ENCODE peak calls at places on chromosome 18, in nine cellular contexts. One of them, this sample, is unnamed. For H3K4me1, the result is how much of the 10 kb centered on the place peaks cover.

GRCh38 chr18:63924551-63924950 is 16.8 kb downstream of the SERPINB10 start:
- DNase-seq in CD4-positive, CD25-positive, alpha-beta regulatory T cell: no peak
- DNase-seq in CD4-positive, alpha-beta memory T cell: no peak
- DNase-seq in CD8-positive, alpha-beta memory T cell: no peak
- DNase-seq in psoas muscle: no peak
- DNase-seq in left lung: no peak
- DNase-seq in lower lobe of right lung: no peak
- DNase-seq in heart right ventricle: no peak
- DNase-seq in A549: no peak
- DNase-seq in this sample: no peak

GRCh38 chr18:27583466-27583865 is 398.4 kb upstream of the CHST9 start:
- DNase-seq in CD4-positive, CD25-positive, alpha-beta regulatory T cell: no peak
- DNase-seq in CD4-positive, alpha-beta memory T cell: no peak
- DNase-seq in CD8-positive, alpha-beta memory T cell: no peak
- DNase-seq in psoas muscle: no peak
- DNase-seq in left lung: no peak
- DNase-seq in lower lobe of right lung: no peak
- DNase-seq in heart right ventricle: no peak
- DNase-seq in A549: no peak
- DNase-seq in this sample: no peak

GRCh38 chr18:44882163-44882881 is 201.6 kb downstream of the SETBP1 start:
- DNase-seq in CD4-positive, CD25-positive, alpha-beta regulatory T cell: no peak
- DNase-seq in CD4-positive, alpha-beta memory T cell: no peak
- DNase-seq in CD8-positive, alpha-beta memory T cell: no peak
- DNase-seq in psoas muscle: no peak
- DNase-seq in left lung: no peak
- DNase-seq in lower lobe of right lung: no peak
- DNase-seq in heart right ventricle: peak
- DNase-seq in A549: no peak
- DNase-seq in this sample: peak

GRCh38 chr18:63982361-63982760 is 12.5 kb downstream of the SERPINB8 start:
- DNase-seq in CD4-positive, CD25-positive, alpha-beta regulatory T cell: no peak
- DNase-seq in CD4-positive, alpha-beta memory T cell: no peak
- DNase-seq in CD8-positive, alpha-beta memory T cell: no peak
- DNase-seq in psoas muscle: no peak
- DNase-seq in left lung: no peak
- DNase-seq in lower lobe of right lung: no peak
- DNase-seq in heart right ventricle: no peak
- DNase-seq in A549: no peak
- DNase-seq in this sample: no peak

GRCh38 chr18:10405014-10405493 is 49.4 kb upstream of the APCDD1 start:
- DNase-seq in CD4-positive, CD25-positive, alpha-beta regulatory T cell: no peak
- DNase-seq in CD4-positive, alpha-beta memory T cell: no peak
- DNase-seq in CD8-positive, alpha-beta memory T cell: no peak
- DNase-seq in psoas muscle: no peak
- DNase-seq in left lung: no peak
- DNase-seq in lower lobe of right lung: no peak
- DNase-seq in heart right ventricle: no peak
- DNase-seq in A549: no peak
- DNase-seq in this sample: peak

GRCh38 chr18:22713511-22713910 is 219.6 kb upstream of the RBBP8 start:
- DNase-seq in CD4-positive, CD25-positive, alpha-beta regulatory T cell: no peak
- DNase-seq in CD4-positive, alpha-beta memory T cell: no peak
- DNase-seq in CD8-positive, alpha-beta memory T cell: no peak
- DNase-seq in psoas muscle: no peak
- DNase-seq in left lung: no peak
- DNase-seq in lower lobe of right lung: no peak
- DNase-seq in heart right ventricle: no peak
- DNase-seq in A549: no peak
- DNase-seq in this sample: no peak

GRCh38 chr18:80198994-80199748 is 48.1 kb downstream of the PARD6G start:
- DNase-seq in CD4-positive, CD25-positive, alpha-beta regulatory T cell: no peak
- DNase-seq in CD4-positive, alpha-beta memory T cell: no peak
- DNase-seq in CD8-positive, alpha-beta memory T cell: no peak
- DNase-seq in psoas muscle: no peak
- DNase-seq in left lung: no peak
- DNase-seq in lower lobe of right lung: no peak
- DNase-seq in heart right ventricle: no peak
- DNase-seq in A549: no peak
- DNase-seq in this sample: no peak

GRCh38 chr18:42155024-42155423 is 200.0 kb downstream of the PIK3C3 start:
- DNase-seq in CD4-positive, CD25-positive, alpha-beta regulatory T cell: no peak
- DNase-seq in CD4-positive, alpha-beta memory T cell: no peak
- DNase-seq in CD8-positive, alpha-beta memory T cell: no peak
- DNase-seq in psoas muscle: no peak
- DNase-seq in left lung: no peak
- DNase-seq in lower lobe of right lung: no peak
- DNase-seq in heart right ventricle: no peak
- DNase-seq in A549: no peak
- DNase-seq in this sample: no peak

GRCh38 chr18:50044402-50044801 is 150.5 kb downstream of the MYO5B start:
- DNase-seq in CD4-positive, CD25-positive, alpha-beta regulatory T cell: no peak
- DNase-seq in CD4-positive, alpha-beta memory T cell: no peak
- DNase-seq in CD8-positive, alpha-beta memory T cell: no peak
- DNase-seq in psoas muscle: no peak
- DNase-seq in left lung: no peak
- DNase-seq in lower lobe of right lung: no peak
- DNase-seq in heart right ventricle: no peak
- DNase-seq in A549: no peak
- DNase-seq in this sample: no peak

DNA sequence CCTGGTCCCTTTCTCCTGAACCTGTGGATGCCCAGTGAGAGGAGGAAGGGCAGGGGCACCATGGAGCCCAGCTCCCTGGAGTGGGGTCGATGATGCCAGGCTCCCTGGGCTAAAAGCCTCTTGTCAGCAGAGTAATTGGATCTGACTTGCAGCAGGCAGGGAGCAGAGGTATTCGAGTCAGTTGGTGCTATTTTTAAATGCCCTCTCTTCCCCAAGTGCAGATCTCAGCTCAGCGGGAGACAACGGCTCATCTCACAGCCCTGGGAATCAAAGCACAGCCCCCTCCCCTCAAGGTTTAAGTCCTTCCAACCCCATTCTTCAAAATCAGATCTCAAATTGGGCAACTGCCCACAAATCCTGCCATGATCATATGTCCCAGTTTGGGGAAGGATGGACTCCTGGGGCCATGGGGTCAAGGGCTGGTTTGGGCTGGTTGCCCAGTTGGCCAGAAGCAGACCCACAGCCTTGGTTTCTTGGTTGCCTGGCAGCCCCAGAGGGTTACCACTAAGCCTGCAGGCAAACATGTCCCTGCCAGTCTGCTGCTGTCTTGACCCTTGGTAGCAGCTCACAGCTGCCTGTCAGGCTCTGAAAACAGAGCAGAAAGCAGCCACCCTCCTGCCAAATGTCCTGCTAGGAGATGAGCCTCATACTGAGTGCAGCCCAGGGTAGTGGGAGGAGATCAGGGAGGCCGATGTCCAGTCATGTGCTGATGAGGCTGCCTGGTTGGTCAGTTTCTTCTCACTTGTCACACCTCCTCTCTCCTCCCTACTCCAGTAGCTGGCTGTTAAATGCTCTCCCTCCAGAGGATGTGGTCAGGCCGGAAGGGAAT is 244.9 kb downstream of the LOXHD1 start:
- DNase-seq in CD4-positive, CD25-positive, alpha-beta regulatory T cell: no peak
- DNase-seq in CD4-positive, alpha-beta memory T cell: no peak
- DNase-seq in CD8-positive, alpha-beta memory T cell: no peak
- DNase-seq in psoas muscle: peak
- DNase-seq in left lung: no peak
- DNase-seq in lower lobe of right lung: no peak
- DNase-seq in heart right ventricle: peak
- DNase-seq in A549: no peak
- DNase-seq in this sample: peak
- H3K4me1 ChIP-seq in CD4-positive, CD25-positive, alpha-beta regulatory T cell: under half
- H3K4me1 ChIP-seq in CD4-positive, alpha-beta memory T cell: under half
- H3K4me1 ChIP-seq in CD8-positive, alpha-beta memory T cell: under half
- H3K4me1 ChIP-seq in psoas muscle: half or more
- H3K4me1 ChIP-seq in left lung: under half
- H3K4me1 ChIP-seq in lower lobe of right lung: under half
- H3K4me1 ChIP-seq in heart right ventricle: half or more
- H3K4me1 ChIP-seq in A549: under half
- H3K4me1 ChIP-seq in this sample: under half

GRCh38 chr18:75207298-75208054 is 1.5 kb downstream of the PTGR3 start:
- DNase-seq in CD4-positive, CD25-positive, alpha-beta regulatory T cell: no peak
- DNase-seq in CD4-positive, alpha-beta memory T cell: no peak
- DNase-seq in CD8-positive, alpha-beta memory T cell: no peak
- DNase-seq in psoas muscle: no peak
- DNase-seq in left lung: no peak
- DNase-seq in lower lobe of right lung: no peak
- DNase-seq in heart right ventricle: no peak
- DNase-seq in A549: no peak
- DNase-seq in this sample: no peak

GRCh38 chr18:75205760-75206109 is 3.2 kb downstream of the PTGR3 start:
- DNase-seq in CD4-positive, CD25-positive, alpha-beta regulatory T cell: no peak
- DNase-seq in CD4-positive, alpha-beta memory T cell: no peak
- DNase-seq in CD8-positive, alpha-beta memory T cell: no peak
- DNase-seq in psoas muscle: no peak
- DNase-seq in left lung: no peak
- DNase-seq in lower lobe of right lung: no peak
- DNase-seq in heart right ventricle: no peak
- DNase-seq in A549: no peak
- DNase-seq in this sample: no peak

GRCh38 chr18:75204978-75205759 is 3.8 kb downstream of the PTGR3 start:
- DNase-seq in CD4-positive, CD25-positive, alpha-beta regulatory T cell: no peak
- DNase-seq in CD4-positive, alpha-beta memory T cell: no peak
- DNase-seq in CD8-positive, alpha-beta memory T cell: no peak
- DNase-seq in psoas muscle: no peak
- DNase-seq in left lung: no peak
- DNase-seq in lower lobe of right lung: no peak
- DNase-seq in heart right ventricle: peak
- DNase-seq in A549: no peak
- DNase-seq in this sample: peak

GRCh38 chr18:75208055-75208835 is 694 bp downstream of the PTGR3 start:
- DNase-seq in CD4-positive, CD25-positive, alpha-beta regulatory T cell: peak
- DNase-seq in CD4-positive, alpha-beta memory T cell: peak
- DNase-seq in CD8-positive, alpha-beta memory T cell: peak
- DNase-seq in psoas muscle: peak
- DNase-seq in left lung: peak
- DNase-seq in lower lobe of right lung: peak
- DNase-seq in heart right ventricle: peak
- DNase-seq in A549: no peak
- DNase-seq in this sample: peak

GRCh38 chr18:75206637-75207297 is 2.2 kb downstream of the PTGR3 start:
- DNase-seq in CD4-positive, CD25-positive, alpha-beta regulatory T cell: no peak
- DNase-seq in CD4-positive, alpha-beta memory T cell: no peak
- DNase-seq in CD8-positive, alpha-beta memory T cell: no peak
- DNase-seq in psoas muscle: no peak
- DNase-seq in left lung: no peak
- DNase-seq in lower lobe of right lung: no peak
- DNase-seq in heart right ventricle: no peak
- DNase-seq in A549: no peak
- DNase-seq in this sample: no peak
- H3K4me1 ChIP-seq in CD4-positive, CD25-positive, alpha-beta regulatory T cell: under half
- H3K4me1 ChIP-seq in CD4-positive, alpha-beta memory T cell: under half
- H3K4me1 ChIP-seq in CD8-positive, alpha-beta memory T cell: under half
- H3K4me1 ChIP-seq in psoas muscle: under half
- H3K4me1 ChIP-seq in left lung: under half
- H3K4me1 ChIP-seq in lower lobe of right lung: under half
- H3K4me1 ChIP-seq in heart right ventricle: half or more
- H3K4me1 ChIP-seq in A549: under half
- H3K4me1 ChIP-seq in this sample: under half

GRCh38 chr18:74283646-74284045 is 8.1 kb downstream of the CYB5A start:
- DNase-seq in CD4-positive, CD25-positive, alpha-beta regulatory T cell: no peak
- DNase-seq in CD4-positive, alpha-beta memory T cell: no peak
- DNase-seq in CD8-positive, alpha-beta memory T cell: no peak
- DNase-seq in psoas muscle: no peak
- DNase-seq in left lung: no peak
- DNase-seq in lower lobe of right lung: no peak
- DNase-seq in heart right ventricle: no peak
- DNase-seq in A549: no peak
- DNase-seq in this sample: no peak
- H3K4me1 ChIP-seq in CD4-positive, CD25-positive, alpha-beta regulatory T cell: under half
- H3K4me1 ChIP-seq in CD4-positive, alpha-beta memory T cell: under half
- H3K4me1 ChIP-seq in CD8-positive, alpha-beta memory T cell: under half
- H3K4me1 ChIP-seq in psoas muscle: under half
- H3K4me1 ChIP-seq in left lung: under half
- H3K4me1 ChIP-seq in lower lobe of right lung: half or more
- H3K4me1 ChIP-seq in heart right ventricle: half or more
- H3K4me1 ChIP-seq in A549: half or more
- H3K4me1 ChIP-seq in this sample: under half

GRCh38 chr18:48676346-48676745 is 137.5 kb downstream of the CTIF start:
- DNase-seq in CD4-positive, CD25-positive, alpha-beta regulatory T cell: no peak
- DNase-seq in CD4-positive, alpha-beta memory T cell: no peak
- DNase-seq in CD8-positive, alpha-beta memory T cell: no peak
- DNase-seq in psoas muscle: peak
- DNase-seq in left lung: no peak
- DNase-seq in lower lobe of right lung: no peak
- DNase-seq in heart right ventricle: no peak
- DNase-seq in A549: no peak
- DNase-seq in this sample: peak
- H3K4me1 ChIP-seq in CD4-positive, CD25-positive, alpha-beta regulatory T cell: under half
- H3K4me1 ChIP-seq in CD4-positive, alpha-beta memory T cell: under half
- H3K4me1 ChIP-seq in CD8-positive, alpha-beta memory T cell: under half
- H3K4me1 ChIP-seq in psoas muscle: under half
- H3K4me1 ChIP-seq in left lung: under half
- H3K4me1 ChIP-seq in lower lobe of right lung: half or more
- H3K4me1 ChIP-seq in heart right ventricle: half or more
- H3K4me1 ChIP-seq in A549: under half
- H3K4me1 ChIP-seq in this sample: under half

GRCh38 chr18:43574974-43575373 is 297.7 kb upstream of the SYT4 start:
- DNase-seq in CD4-positive, CD25-positive, alpha-beta regulatory T cell: no peak
- DNase-seq in CD4-positive, alpha-beta memory T cell: no peak
- DNase-seq in CD8-positive, alpha-beta memory T cell: no peak
- DNase-seq in psoas muscle: no peak
- DNase-seq in left lung: no peak
- DNase-seq in lower lobe of right lung: no peak
- DNase-seq in heart right ventricle: no peak
- DNase-seq in A549: no peak
- DNase-seq in this sample: no peak
- H3K4me1 ChIP-seq in CD4-positive, CD25-positive, alpha-beta regulatory T cell: under half
- H3K4me1 ChIP-seq in CD4-positive, alpha-beta memory T cell: under half
- H3K4me1 ChIP-seq in CD8-positive, alpha-beta memory T cell: under half
- H3K4me1 ChIP-seq in psoas muscle: under half
- H3K4me1 ChIP-seq in left lung: under half
- H3K4me1 ChIP-seq in lower lobe of right lung: under half
- H3K4me1 ChIP-seq in heart right ventricle: under half
- H3K4me1 ChIP-seq in A549: under half
- H3K4me1 ChIP-seq in this sample: under half

DNA sequence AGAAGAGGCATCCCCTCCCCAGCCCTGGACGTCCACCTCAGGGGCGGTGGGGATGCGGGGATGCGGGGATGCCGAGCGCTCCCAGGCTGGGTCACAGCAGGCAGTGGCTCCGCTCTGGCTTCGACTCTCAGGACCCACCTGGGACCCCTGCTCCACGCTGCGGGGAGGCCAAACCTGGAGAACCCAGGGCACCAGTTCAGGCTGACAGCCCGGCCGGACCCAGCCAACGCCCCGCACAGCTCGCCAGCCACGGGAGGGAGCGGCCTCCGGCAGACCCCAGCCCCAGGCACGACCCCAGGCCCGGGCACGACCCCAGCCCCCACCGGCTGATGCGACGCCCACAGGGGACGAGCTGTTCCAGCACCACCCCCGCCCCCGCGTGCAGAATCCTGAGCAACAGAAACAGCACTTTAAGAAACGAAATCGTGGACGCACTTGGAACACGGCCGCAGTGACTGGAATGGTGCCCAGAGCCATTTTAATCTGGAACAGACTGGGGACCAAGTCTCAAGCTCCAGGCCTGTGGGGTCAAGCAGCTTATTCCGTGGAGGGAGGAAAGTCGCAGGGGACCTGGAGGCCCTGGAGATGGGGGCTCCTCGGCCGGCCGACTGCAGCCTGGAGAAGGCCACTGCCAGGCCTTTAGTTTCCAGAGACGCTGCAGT is 74.3 kb downstream of the MBP start:
- DNase-seq in CD4-positive, CD25-positive, alpha-beta regulatory T cell: no peak
- DNase-seq in CD4-positive, alpha-beta memory T cell: no peak
- DNase-seq in CD8-positive, alpha-beta memory T cell: no peak
- DNase-seq in psoas muscle: peak
- DNase-seq in left lung: no peak
- DNase-seq in lower lobe of right lung: no peak
- DNase-seq in heart right ventricle: peak
- DNase-seq in A549: no peak
- DNase-seq in this sample: peak
- H3K4me1 ChIP-seq in CD4-positive, CD25-positive, alpha-beta regulatory T cell: half or more
- H3K4me1 ChIP-seq in CD4-positive, alpha-beta memory T cell: half or more
- H3K4me1 ChIP-seq in CD8-positive, alpha-beta memory T cell: half or more
- H3K4me1 ChIP-seq in psoas muscle: half or more
- H3K4me1 ChIP-seq in left lung: under half
- H3K4me1 ChIP-seq in lower lobe of right lung: half or more
- H3K4me1 ChIP-seq in heart right ventricle: half or more
- H3K4me1 ChIP-seq in A549: under half
- H3K4me1 ChIP-seq in this sample: under half

This sample was measured in right cardiac atrium.